ENCODE peak calls at places on chromosome 19, in four cellular contexts. D is stimulated activated CD8-positive, alpha-beta memory T cell treated with anti-CD3 and anti-CD28 coated beads, Interleukin-4, amount 100 ng/mL, for 24 hours; H is stimulated activated naive CD4-positive, alpha-beta T cell treated with Interleukin-2 at 50 U/mL for 16 hours; M is MV-4-11. K is an unnamed sample.

GRCh38 chr19:58021541-58022282 is 12.1 kb upstream of the ZSCAN1 start:
- DNase-seq in D (no peak), H (peak; percentile 4), M (no peak), K (no peak)

GRCh38 chr19:16376649-16377048 is 52.0 kb downstream of the KLF2 start:
- DNase-seq in D (no peak), H (no peak), M (peak; percentile 15), K (no peak)

GRCh38 chr19:51724543-51724942 is 752 bp upstream of the HAS1 start:
- DNase-seq in D (no peak), H (no peak), M (no peak), K (no peak)

GRCh38 chr19:46491975-46492682 is 3.5 kb downstream of the PNMA8B start:
- DNase-seq in D (no peak), H (no peak), M (no peak), K (no peak)

GRCh38 chr19:16073988-16074387 is 2.3 kb upstream of the TPM4 start:
- DNase-seq in D (no peak), H (no peak), M (no peak), K (no peak)

GRCh38 chr19:40744554-40745401 is 5.5 kb downstream of the ACTMAP start:
- DNase-seq in D (no peak), H (peak; percentile 11), M (no peak), K (no peak)

GRCh38 chr19:56477429-56478338 is 539 bp upstream of the ZNF667 start:
- DNase-seq in D (peak; percentile 62), H (no peak), M (no peak), K (no peak)

GRCh38 chr19:33950141-33950805 is 153.6 kb downstream of the KCTD15 start:
- DNase-seq in D (no peak), H (no peak), M (no peak), K (no peak)

GRCh38 chr19:30883071-30883470 is 466.2 kb downstream of the TSHZ3 start:
- DNase-seq in D (no peak), H (no peak), M (no peak), K (no peak)